ENCODE peak calls at places on chromosomes 7 and 10, in five cellular contexts. E, K, T, S and G are unnamed samples. For H3K9me3, the result is how much of the 10 kb centered on the place peaks cover.

GRCh38 chr7:36490335-36490940 is 100.8 kb downstream of the ANLN start:
- DNase-seq in K (no peak), E (no peak), S (no peak), T (no peak), G (no peak)

GRCh38 chr10:14330390-14331071 is at the start of gene FRMD4A:
- DNase-seq in S (no peak), K (no peak), T (no peak), E (no peak), G (no peak)

GRCh38 chr7:105010538-105011523 is 3.2 kb upstream of the KMT2E start:
- DNase-seq in S (no peak), K (no peak), T (no peak), E (no peak), G (no peak)

GRCh38 chr10:16863766-16864165 is 46.5 kb upstream of the RSU1 start:
- DNase-seq in S (no peak), K (no peak), T (no peak), E (no peak), G (no peak)

GRCh38 chr7:44213872-44214595 is 13.3 kb downstream of the YKT6 start:
- DNase-seq in S (peak), E (peak), K (peak), T (peak), G (peak)

GRCh38 chr10:52488606-52489485 is 174.8 kb downstream of the DKK1 start:
- DNase-seq in K (no peak), E (no peak), T (peak), S (no peak), G (no peak)

GRCh38 chr7:11168622-11169170 is 195.0 kb downstream of the PHF14 start:
- DNase-seq in S (no peak), E (no peak), K (no peak), T (no peak), G (no peak)

GRCh38 chr10:114283091-114283490 is 44.0 kb downstream of the VWA2 start:
- DNase-seq in E (no peak), S (no peak), T (no peak), K (no peak), G (no peak)

GRCh38 chr10:48215148-48215982 is 59.1 kb downstream of the FRMPD2 start:
- DNase-seq in K (peak), E (peak), T (peak), S (peak), G (peak)

GRCh38 chr10:110815354-110816004 is 56.2 kb upstream of the PDCD4 start:
- DNase-seq in T (no peak), E (no peak), S (no peak), K (no peak), G (no peak)

GRCh38 chr10:119139464-119140067 is 25.9 kb downstream of the SFXN4 start:
- DNase-seq in E (peak), S (no peak), K (peak), T (peak), G (no peak)

GRCh38 chr10:110361800-110362456 is 57.2 kb upstream of the SMNDC1 start:
- DNase-seq in E (no peak), K (no peak), T (no peak), S (no peak), G (no peak)

GRCh38 chr10:35335718-35336083 is 608 bp upstream of the CCNY start:
- DNase-seq in E (no peak), S (no peak), T (no peak), K (no peak), G (no peak)

GRCh38 chr10:124339951-124340760 is 78.6 kb downstream of the OAT start:
- DNase-seq in S (no peak), K (no peak), E (no peak), T (no peak), G (no peak)

GRCh38 chr7:99639267-99639666 is 22.5 kb downstream of the ZSCAN25 start:
- DNase-seq in K (peak), E (no peak), S (no peak), T (no peak), G (peak)

GRCh38 chr7:158847451-158847866 is 8.9 kb upstream of the DYNC2I1 start:
- DNase-seq in T (no peak), K (no peak), S (no peak), E (no peak), G (no peak)

GRCh38 chr7:92925876-92926696 is 89.7 kb upstream of the CDK6 start:
- DNase-seq in E (no peak), S (no peak), K (no peak), T (peak), G (peak)

GRCh38 chr7:46385662-46386309 is 464.7 kb upstream of the IGFBP3 start:
- DNase-seq in K (no peak), S (no peak), T (no peak), E (no peak), G (no peak)

GRCh38 chr7:80773787-80774508 is 135.5 kb downstream of the CD36 start:
- DNase-seq in K (no peak), S (no peak), E (no peak), T (no peak), G (no peak)

GRCh38 chr10:59876695-59877094 is 29.7 kb downstream of the CCDC6 start:
- DNase-seq in K (no peak), S (no peak), T (no peak), E (no peak), G (no peak)

GRCh38 chr7:80890839-80891544 is 27.9 kb downstream of the SEMA3C start:
- DNase-seq in T (no peak), K (no peak), E (no peak), S (no peak), G (no peak)

GRCh38 chr10:9510626-9511025 is 1456.1 kb downstream of the GATA3 start:
- DNase-seq in T (no peak), K (peak), S (no peak), E (no peak), G (no peak)

GRCh38 chr7:75531359-75531821 is 39.3 kb downstream of the SPDYE5 start:
- DNase-seq in T (peak), E (peak), K (peak), S (no peak), G (no peak)

GRCh38 chr10:6382081-6382480 is 179.3 kb downstream of the PFKFB3 start:
- DNase-seq in T (no peak), S (no peak), K (no peak), E (no peak), G (no peak)

GRCh38 chr10:67670401-67670800 is 25.6 kb downstream of the CTNNA3 start:
- DNase-seq in K (no peak), T (no peak), S (no peak), E (no peak), G (no peak)

GRCh38 chr7:84790873-84791272 is 396.0 kb downstream of the SEMA3D start:
- DNase-seq in S (no peak), T (no peak), E (no peak), K (no peak), G (no peak)

GRCh38 chr7:13846386-13846785 is 143.1 kb downstream of the ETV1 start:
- DNase-seq in T (no peak), K (no peak), S (no peak), E (no peak), G (no peak)

GRCh38 chr10:121306159-121306673 is 292.0 kb downstream of the FGFR2 start:
- DNase-seq in E (no peak), K (no peak), T (no peak), S (no peak), G (no peak)

GRCh38 chr10:21813944-21814343 is 189.6 kb downstream of the DNAJC1 start:
- DNase-seq in K (no peak), E (no peak), S (no peak), T (no peak), G (no peak)

GRCh38 chr7:148650232-148650858 is 48.4 kb upstream of the CUL1 start:
- DNase-seq in E (no peak), S (no peak), T (no peak), K (no peak), G (no peak)

GRCh38 chr7:32958046-32959025 is 1.1 kb downstream of the FKBP9 start:
- DNase-seq in E (no peak), S (no peak), K (no peak), T (peak), G (no peak)

GRCh38 chr10:100184426-100185219 is 1.2 kb downstream of the ERLIN1 start:
- DNase-seq in S (peak), E (peak), K (no peak), T (peak), G (no peak)

GRCh38 chr7:94374231-94374630 is 20.5 kb upstream of the COL1A2 start:
- DNase-seq in K (no peak), E (no peak), S (no peak), T (no peak), G (no peak)

GRCh38 chr10:9858816-9859215 is 1158.9 kb upstream of the CELF2 start:
- DNase-seq in T (no peak), S (no peak), K (no peak), E (no peak), G (no peak)

GRCh38 chr10:126565871-126566270 is 104.6 kb downstream of the C10orf90 start:
- DNase-seq in T (no peak), E (no peak), S (no peak), K (no peak), G (no peak)

GRCh38 chr10:126563361-126563760 is 107.1 kb downstream of the C10orf90 start:
- DNase-seq in E (no peak), K (no peak), S (no peak), T (no peak), G (no peak)

GRCh38 chr10:126564297-126564888 is 106.1 kb downstream of the C10orf90 start:
- DNase-seq in E (no peak), T (no peak), S (no peak), K (no peak), G (no peak)

GRCh38 chr10:126562209-126562680 is 108.2 kb downstream of the C10orf90 start:
- DNase-seq in K (no peak), E (no peak), T (no peak), S (no peak), G (no peak)

DNA sequence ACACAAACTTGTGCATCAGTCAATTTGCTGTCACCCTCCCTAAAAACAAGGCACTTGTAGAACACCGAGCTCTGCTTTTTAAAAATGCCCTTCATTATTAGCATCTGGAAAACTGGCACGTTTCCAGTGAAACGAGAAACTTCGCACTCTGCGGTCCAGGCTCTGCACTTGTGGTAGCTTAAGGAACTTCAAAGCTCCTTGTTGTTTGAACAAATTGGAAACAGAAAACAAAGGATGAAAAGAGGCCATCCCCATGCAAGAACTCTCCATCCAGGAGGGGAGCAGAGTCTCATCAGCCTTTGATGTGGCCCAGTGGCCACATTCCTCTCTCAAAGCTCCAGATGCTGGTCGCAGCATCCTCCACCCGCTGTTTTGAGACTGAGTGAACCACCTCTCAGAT is 105.0 kb downstream of the C10orf90 start:
- DNase-seq in S (peak), T (peak), E (no peak), K (no peak), G (no peak)
- TF ChIP-seq ZNF274 in S (no peak), T (no peak), E (no peak), K (no peak), G (no peak)

GRCh38 chr7:157605638-157606037 is 268.8 kb downstream of the DNAJB6 start:
- DNase-seq in T (no peak), S (no peak), E (no peak), K (no peak), G (no peak)
- H3K9me3 ChIP-seq in T (under half), S (under half), E (under half), K (under half), G (under half)

GRCh38 chr10:26879744-26880143 is 19.0 kb upstream of the ABI1 start:
- DNase-seq in T (no peak), S (no peak), K (no peak), E (no peak), G (no peak)

GRCh38 chr10:26887611-26888215 is 27.0 kb upstream of the ABI1 start:
- DNase-seq in S (no peak), T (no peak), K (no peak), E (no peak), G (no peak)

DNA sequence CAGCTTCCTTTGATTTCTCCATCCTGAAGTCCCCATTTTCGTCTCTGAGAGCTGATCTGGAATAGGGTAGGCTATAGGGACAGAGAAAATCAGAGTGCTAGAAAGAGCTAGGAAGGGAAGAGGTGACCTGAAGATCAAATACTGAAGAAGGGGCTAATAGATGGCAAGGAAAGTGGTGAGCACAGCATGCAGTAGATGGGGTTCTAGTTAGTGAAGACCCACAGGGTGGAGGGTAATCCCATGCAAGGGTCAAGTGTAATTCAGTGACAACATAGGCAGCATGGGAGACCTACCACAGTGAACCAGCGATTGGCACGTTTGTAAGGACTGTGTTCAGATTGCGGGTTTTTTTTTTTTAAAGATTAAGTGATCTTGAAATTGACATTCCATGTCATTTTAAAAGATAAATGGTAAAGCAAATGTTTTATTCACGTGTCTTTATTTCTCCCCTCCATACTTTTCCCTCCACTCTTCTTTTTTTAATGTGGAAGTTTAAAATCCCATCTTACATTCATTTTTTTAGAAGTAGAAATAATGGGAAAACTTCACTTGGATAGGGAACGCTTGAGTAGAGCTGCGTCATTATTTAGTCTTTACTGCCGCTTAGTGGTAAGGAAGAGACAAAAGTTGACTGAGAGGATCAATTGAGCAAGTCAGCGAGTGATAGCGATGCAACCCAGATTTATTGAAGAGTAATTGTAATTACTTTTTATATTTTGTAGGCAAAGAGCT is 21.0 kb upstream of the ABI1 start:
- DNase-seq in T (peak), S (peak), K (no peak), E (peak), G (peak)
- TF ChIP-seq YY1 in T (no peak), S (no peak), K (no peak), E (no peak), G (no peak)

GRCh38 chr10:133306941-133307379 is 1.7 kb downstream of the TUBGCP2 start:
- DNase-seq in T (no peak), E (no peak), K (no peak), S (no peak), G (no peak)
- TF ChIP-seq ZNF274 in T (no peak), E (no peak), K (no peak), S (no peak), G (no peak)

DNA sequence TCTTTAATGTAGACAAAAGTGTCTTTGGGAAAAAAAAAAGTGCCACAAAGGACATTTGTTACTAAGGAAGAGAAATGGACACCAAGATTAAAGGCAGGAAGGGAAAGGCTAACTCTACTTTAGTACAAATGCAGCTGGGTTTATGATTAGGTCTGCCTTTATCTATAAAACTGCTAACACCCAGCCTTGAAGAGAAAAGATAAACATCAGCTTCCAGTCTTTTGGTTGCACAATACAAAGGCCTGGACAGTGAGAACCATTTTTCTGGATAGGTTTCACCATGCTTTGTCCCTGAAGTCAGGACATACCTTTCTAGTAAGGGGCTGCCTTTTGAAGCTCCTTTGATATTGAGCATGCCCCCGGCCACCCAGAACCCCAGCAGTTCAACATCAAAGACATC is 45.1 kb downstream of the ZNF248 start:
- DNase-seq in T (peak), K (no peak), S (no peak), E (no peak), G (no peak)
- H3K9me3 ChIP-seq in T (under half), K (half or more), S (under half), E (under half), G (under half)

GRCh38 chr10:68957654-68958053 is 1.7 kb downstream of the DDX21 start:
- DNase-seq in T (no peak), K (no peak), E (no peak), S (no peak), G (no peak)

GRCh38 chr10:68954904-68955303 is 1.1 kb upstream of the DDX21 start:
- DNase-seq in S (no peak), E (no peak), K (no peak), T (no peak), G (no peak)

GRCh38 chr10:68957284-68957615 is 1.3 kb downstream of the DDX21 start:
- DNase-seq in S (no peak), E (no peak), K (no peak), T (peak), G (no peak)

GRCh38 chr10:68955786-68956532 is at the start of gene DDX21:
- DNase-seq in E (peak), K (peak), T (peak), S (peak), G (peak)

GRCh38 chr10:68955414-68955785 is 570 bp upstream of the DDX21 start:
- DNase-seq in S (no peak), T (no peak), E (no peak), K (no peak), G (peak)
- TF ChIP-seq YY1 in S (no peak), T (no peak), E (no peak), K (no peak), G (no peak)

GRCh38 chr7:72481934-72482333 is 69.8 kb upstream of the CALN1 start:
- DNase-seq in K (no peak), E (no peak), T (no peak), S (no peak), G (no peak)

DNA sequence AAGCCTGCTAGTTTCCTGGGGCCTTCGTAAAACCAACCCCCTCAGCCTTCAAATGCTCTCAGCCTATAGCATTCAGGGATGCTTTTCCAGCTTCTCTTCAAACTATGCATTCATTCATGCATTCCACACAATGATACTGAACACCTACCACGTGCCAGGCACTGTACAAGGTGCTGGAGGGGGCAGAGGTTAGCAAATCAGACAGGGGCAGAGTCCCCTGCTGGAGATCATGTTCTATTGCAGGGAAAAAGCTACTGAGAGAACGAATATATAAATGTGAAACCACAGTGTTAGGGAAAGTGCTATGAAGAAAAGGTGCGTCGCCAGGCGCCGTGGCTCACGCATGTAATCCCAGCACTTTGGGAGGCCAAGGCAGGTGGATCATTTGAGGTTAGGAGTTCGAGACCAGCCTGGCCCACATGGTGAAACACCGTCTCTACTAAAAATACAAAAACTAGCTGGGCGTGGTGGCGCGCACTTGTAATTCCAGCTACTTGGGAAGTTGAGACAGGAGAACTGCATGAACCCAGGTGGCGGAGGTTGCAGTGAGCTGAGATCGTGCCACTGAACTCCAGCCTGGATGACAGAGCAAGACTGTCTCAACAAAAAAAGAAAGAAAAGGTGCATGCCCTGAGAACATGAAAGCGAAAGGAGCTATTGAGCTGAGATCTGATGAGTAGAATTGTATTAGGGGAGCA is 64.6 kb upstream of the CALN1 start:
- DNase-seq in T (no peak), K (no peak), E (no peak), S (no peak), G (no peak)
- TF ChIP-seq ZNF274 in T (no peak), K (no peak), E (no peak), S (no peak), G (no peak)

GRCh38 chr7:3942778-3943177 is 641.7 kb downstream of the SDK1 start:
- DNase-seq in T (no peak), K (no peak), E (no peak), S (no peak), G (no peak)

GRCh38 chr7:3943779-3944520 is 642.9 kb downstream of the SDK1 start:
- DNase-seq in T (no peak), K (no peak), S (no peak), E (no peak), G (no peak)

GRCh38 chr7:3949226-3949625 is 648.2 kb downstream of the SDK1 start:
- DNase-seq in S (no peak), K (no peak), T (no peak), E (no peak), G (no peak)

GRCh38 chr7:3937564-3937963 is 636.5 kb downstream of the SDK1 start:
- DNase-seq in T (no peak), E (no peak), S (no peak), K (no peak), G (no peak)

GRCh38 chr7:3943265-3943664 is 642.2 kb downstream of the SDK1 start:
- DNase-seq in T (no peak), S (no peak), E (no peak), K (no peak), G (no peak)
- H3K9me3 ChIP-seq in T (under half), S (under half), E (under half), K (under half), G (under half)